ENCODE peak calls at places on chromosome 14, in six cellular contexts. Z is spleen, U is endothelial cell of umbilical vein, M is HL-60, Q is HepG2, J is HCT116. W is an unnamed sample.

GRCh38 chr14:67276131-67276530 is 34.9 kb downstream of the PALS1 start:
- DNase-seq in Z (no peak), U (peak), M (no peak), Q (no peak), J (no peak), W (no peak)

GRCh38 chr14:99667821-99668220 is 16.3 kb upstream of the CYP46A1 start:
- DNase-seq in Z (no peak), U (no peak), M (peak), Q (no peak), J (no peak), W (no peak)

GRCh38 chr14:100419856-100420255 is 96.7 kb downstream of the SLC25A47 start:
- DNase-seq in Z (peak), U (no peak), M (no peak), Q (peak), J (no peak), W (no peak)

GRCh38 chr14:33165144-33165925 is 226.7 kb downstream of the NPAS3 start:
- DNase-seq in Z (no peak), U (no peak), M (no peak), Q (no peak), J (no peak), W (no peak)

GRCh38 chr14:91406982-91407381 is 10.6 kb downstream of the CCDC88C start:
- DNase-seq in Z (peak), U (no peak), M (no peak), Q (no peak), J (no peak), W (peak)

GRCh38 chr14:101843665-101844064 is 82.2 kb downstream of the PPP2R5C start:
- DNase-seq in Z (peak), U (no peak), M (peak), Q (no peak), J (no peak), W (peak)

GRCh38 chr14:99968156-99968920 is 96.9 kb upstream of the EVL start:
- DNase-seq in Z (no peak), U (no peak), M (no peak), Q (no peak), J (no peak), W (no peak)

GRCh38 chr14:23034498-23035302 is at the start of gene PSMB5:
- DNase-seq in Z (peak), U (peak), M (peak), Q (peak), J (peak), W (peak)

GRCh38 chr14:64779472-64779871 is 75.2 kb downstream of the PLEKHG3 start:
- DNase-seq in Z (peak), U (no peak), M (no peak), Q (no peak), J (no peak), W (no peak)

GRCh38 chr14:36591482-36591881 is 9.1 kb upstream of the NKX2-8 start:
- DNase-seq in Z (no peak), U (no peak), M (no peak), Q (no peak), J (no peak), W (no peak)

GRCh38 chr14:76432967-76433752 is 57.2 kb downstream of the ESRRB start:
- DNase-seq in Z (no peak), U (no peak), M (no peak), Q (no peak), J (no peak), W (no peak)
- H3K4me3 ChIP-seq in Z (no peak), U (no peak), M (no peak), Q (no peak), J (no peak), W (no peak)

DNA sequence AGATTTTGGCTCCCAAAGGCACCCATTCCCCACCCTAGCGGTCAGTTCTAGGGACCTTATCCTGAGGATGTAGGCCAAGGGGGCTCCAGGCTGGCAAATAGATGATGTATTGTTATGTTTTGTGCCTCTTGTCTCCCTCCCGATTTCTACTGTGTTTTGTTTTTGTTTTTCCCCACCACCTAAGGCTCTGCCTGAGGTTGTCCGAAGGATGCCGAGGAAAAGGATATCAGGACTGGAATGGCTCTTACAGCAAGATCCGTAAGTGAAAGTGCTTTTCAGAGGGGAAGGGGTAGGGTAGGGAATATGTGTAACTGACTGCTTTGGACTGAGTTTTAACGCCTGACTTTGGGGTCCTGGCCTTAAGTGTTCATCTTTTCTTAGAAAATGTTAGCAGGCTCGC is 6.6 kb downstream of the FOXG1 start:
- DNase-seq in Z (no peak), U (no peak), M (no peak), Q (no peak), J (no peak), W (no peak)
- TF ChIP-seq POLR2AphosphoS5 in Z (no peak), U (no peak), M (no peak), Q (no peak), J (no peak), W (no peak)

DNA sequence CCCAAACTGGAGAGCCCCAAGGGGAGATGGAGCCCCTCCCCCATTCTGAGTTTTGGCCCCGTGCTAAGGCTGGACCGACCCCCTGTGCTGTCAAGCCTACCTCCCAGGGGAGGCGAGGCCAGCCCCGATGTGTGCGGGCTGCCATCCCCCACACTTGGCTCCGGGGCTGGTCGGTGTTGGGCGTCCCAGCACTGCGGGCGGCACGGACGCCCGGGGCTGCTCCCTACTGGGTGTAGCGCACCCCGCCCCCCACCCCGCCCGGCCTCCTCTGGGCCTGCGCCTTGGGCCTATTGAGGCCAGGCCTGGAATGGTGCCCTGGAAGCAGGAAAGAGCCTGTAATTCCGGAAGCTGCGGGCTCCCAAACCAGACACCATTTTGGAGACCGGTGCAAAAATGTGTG is 2.6 kb downstream of the DCAF4 start:
- DNase-seq in Z (peak), U (no peak), M (no peak), Q (no peak), J (no peak), W (no peak)
- H3K4me3 ChIP-seq in Z (no peak), U (no peak), M (no peak), Q (no peak), J (no peak), W (no peak)

GRCh38 chr14:20469242-20469889 is at the start of gene PNP:
- DNase-seq in Z (peak), U (peak), M (peak), Q (peak), J (peak), W (peak)
- TF ChIP-seq POLR2AphosphoS5 in Z (peak), U (peak), M (peak), Q (peak), J (peak), W (peak)

DNA sequence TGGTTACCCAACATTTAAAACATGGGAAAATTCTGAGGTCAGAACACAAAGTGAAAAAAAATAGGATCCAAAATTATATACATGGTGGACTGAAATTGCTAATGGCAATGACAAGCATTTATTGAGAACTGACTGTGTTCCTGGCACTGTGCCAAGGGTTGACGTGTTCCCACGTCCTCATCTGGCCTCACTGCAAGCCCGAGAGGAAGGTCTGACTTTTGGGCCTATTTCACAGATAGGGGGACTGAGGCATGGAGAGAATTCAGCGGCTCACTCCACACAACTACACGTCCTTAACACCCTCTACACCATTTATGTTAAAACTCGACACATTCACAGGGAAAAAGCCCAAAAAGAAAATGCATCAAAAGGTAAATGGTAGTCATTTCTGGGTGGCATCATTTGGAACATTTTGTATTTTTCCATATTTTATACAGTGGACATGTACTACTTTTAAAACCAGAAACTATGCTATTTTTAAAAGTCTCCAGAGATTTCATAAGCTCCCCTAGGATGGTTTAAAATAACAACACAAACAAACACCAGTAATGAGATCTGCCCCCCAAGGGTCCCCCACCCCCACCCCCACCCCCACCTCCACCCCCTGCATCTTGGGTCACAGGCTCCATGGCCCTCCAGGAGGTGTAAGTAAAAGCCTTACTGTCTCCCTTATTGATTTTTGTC is 27.7 kb downstream of the CLMN start:
- DNase-seq in Z (no peak), U (peak), M (no peak), Q (no peak), J (peak), W (peak)
- H3K4me3 ChIP-seq in Z (no peak), U (no peak), M (no peak), Q (no peak), J (no peak), W (no peak)

DNA sequence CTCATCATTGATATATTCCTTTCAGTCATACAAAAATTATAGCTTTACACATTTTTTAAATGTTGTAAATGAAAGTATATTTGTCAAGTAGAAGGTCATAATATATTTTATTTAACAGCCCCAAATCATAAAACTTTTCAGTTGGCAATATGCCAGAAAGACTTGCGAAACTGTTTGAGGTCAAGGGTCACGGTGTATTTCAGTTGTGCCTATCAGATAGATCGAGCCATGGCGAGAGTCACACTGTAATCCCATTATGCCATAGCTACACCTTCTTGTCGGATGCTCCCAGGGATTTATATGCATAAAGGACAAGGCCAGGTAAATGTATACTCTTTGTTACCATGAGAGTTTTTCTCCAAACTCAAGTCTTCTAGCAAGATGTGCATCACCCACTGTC is 26.7 kb upstream of the G2E3 start:
- DNase-seq in Z (no peak), U (no peak), M (no peak), Q (no peak), J (no peak), W (no peak)
- TF ChIP-seq POLR2AphosphoS5 in Z (no peak), U (no peak), M (no peak), Q (no peak), J (no peak), W (no peak)